ENCODE peak calls at places on chromosomes 16 and 17, in ten cellular contexts. U is neural crest cell; N is epithelial cell of esophagus; J is heart left ventricle; R is CD4-positive, alpha-beta T cell; F is Panc1; E is upper lobe of left lung; W is RWPE2; B is D721Med; C is upper lobe of right lung. I is an unnamed sample.

GRCh38 chr17:1464186-1464585 is 8.2 kb upstream of the CRK start:
- DNase-seq in B (no peak), N (no peak), J (no peak), U (no peak), C (no peak), W (no peak), F (no peak), E (no peak), R (no peak), I (no peak)

GRCh38 chr17:80811181-80812105 is 180.2 kb upstream of the CHMP6 start:
- DNase-seq in B (no peak), C (peak), U (no peak), E (no peak), R (no peak), W (peak), J (peak), N (no peak), F (no peak), I (no peak)

GRCh38 chr16:1494129-1494640 is 1.0 kb downstream of the TELO2 start:
- DNase-seq in F (no peak), C (peak), N (peak), J (peak), U (no peak), E (peak), W (peak), R (no peak), B (no peak), I (peak)

GRCh38 chr16:31529398-31530312 is 2.0 kb downstream of the AHSP start:
- DNase-seq in C (peak), J (no peak), F (no peak), W (no peak), N (no peak), R (no peak), B (no peak), U (no peak), E (no peak), I (no peak)

GRCh38 chr16:76900285-76901263 is 290.4 kb upstream of the MON1B start:
- DNase-seq in B (no peak), R (no peak), F (no peak), C (no peak), N (no peak), E (no peak), J (no peak), U (no peak), W (no peak), I (no peak)

GRCh38 chr17:74454197-74455024 is 12.0 kb upstream of the CD300A start:
- DNase-seq in W (no peak), U (peak), N (peak), E (peak), F (no peak), R (no peak), C (peak), B (no peak), J (no peak), I (no peak)

GRCh38 chr17:9677932-9678331 is 32.6 kb downstream of the USP43 start:
- DNase-seq in E (no peak), R (no peak), U (no peak), J (no peak), C (no peak), B (no peak), F (no peak), N (no peak), W (no peak), I (no peak)

GRCh38 chr16:31484491-31485171 is 1.7 kb downstream of the SLC5A2 start:
- DNase-seq in R (no peak), N (no peak), U (no peak), W (no peak), E (peak), B (no peak), C (peak), J (no peak), F (no peak), I (no peak)

GRCh38 chr16:81701296-81701970 is 77.7 kb upstream of the PLCG2 start:
- DNase-seq in N (no peak), C (no peak), E (no peak), F (no peak), W (no peak), J (peak), B (no peak), U (no peak), R (no peak), I (no peak)

GRCh38 chr16:85259115-85259830 is 147.0 kb upstream of the CIBAR2 start:
- DNase-seq in J (no peak), R (no peak), F (no peak), W (no peak), N (no peak), C (no peak), B (no peak), E (no peak), U (no peak), I (no peak)

GRCh38 chr17:58756246-58757161 is 850 bp downstream of the PPM1E start:
- DNase-seq in E (no peak), J (peak), N (no peak), R (no peak), W (no peak), F (no peak), U (peak), C (no peak), B (no peak), I (no peak)

GRCh38 chr17:45432405-45433113 is at the start of gene ARHGAP27:
- DNase-seq in B (no peak), R (no peak), F (no peak), N (peak), U (no peak), C (peak), E (peak), J (peak), W (peak), I (no peak)

GRCh38 chr17:54900457-54901229 is at the start of gene TOM1L1:
- DNase-seq in J (peak), R (no peak), W (peak), C (peak), U (peak), F (no peak), B (peak), E (peak), N (peak), I (peak)

GRCh38 chr17:74393323-74393942 is 26.1 kb downstream of the GPR142 start:
- DNase-seq in B (no peak), E (no peak), N (no peak), R (no peak), J (no peak), C (no peak), F (no peak), W (no peak), U (no peak), I (no peak)

GRCh38 chr17:62679866-62680377 is 52.5 kb downstream of the MRC2 start:
- DNase-seq in F (no peak), N (no peak), W (peak), E (no peak), B (no peak), R (no peak), C (no peak), J (peak), U (no peak), I (no peak)

GRCh38 chr17:75105269-75106080 is 4.3 kb upstream of the ARMC7 start:
- DNase-seq in U (no peak), J (no peak), F (no peak), R (no peak), E (peak), B (peak), N (peak), W (no peak), C (peak), I (peak)

GRCh38 chr17:74337834-74338500 is 11.9 kb downstream of the KIF19 start:
- DNase-seq in U (no peak), E (no peak), C (no peak), R (no peak), N (no peak), J (no peak), F (no peak), B (peak), W (no peak), I (no peak)

GRCh38 chr16:4696172-4696904 is 3.0 kb downstream of the NUDT16L1 start:
- DNase-seq in J (peak), W (no peak), C (peak), B (no peak), F (no peak), N (no peak), R (no peak), E (no peak), U (no peak), I (no peak)

GRCh38 chr16:56262148-56262878 is 71.0 kb downstream of the GNAO1 start:
- DNase-seq in R (peak), W (no peak), J (no peak), N (peak), F (no peak), B (no peak), E (no peak), C (no peak), U (no peak), I (no peak)

GRCh38 chr17:14910916-14911315 is 354.2 kb downstream of the PMP22 start:
- DNase-seq in N (peak), E (no peak), U (no peak), J (no peak), W (no peak), B (no peak), R (no peak), F (no peak), C (no peak), I (no peak)

GRCh38 chr17:30816165-30816564 is 8.3 kb downstream of the CRLF3 start:
- DNase-seq in J (no peak), W (no peak), N (no peak), R (no peak), B (no peak), F (no peak), E (no peak), C (no peak), U (no peak), I (no peak)

GRCh38 chr17:40312893-40313659 is 4.1 kb downstream of the RARA start:
- DNase-seq in U (no peak), W (no peak), R (no peak), B (no peak), J (no peak), F (no peak), E (no peak), C (no peak), N (no peak), I (no peak)

GRCh38 chr16:78684655-78685400 is 585.4 kb downstream of the WWOX start:
- DNase-seq in E (no peak), F (no peak), W (no peak), C (no peak), R (no peak), J (no peak), U (no peak), B (no peak), N (peak), I (no peak)

GRCh38 chr17:2054262-2054739 is 602 bp upstream of the HIC1 start:
- DNase-seq in R (peak), E (no peak), N (peak), W (peak), B (no peak), U (no peak), C (no peak), J (peak), F (no peak), I (peak)

GRCh38 chr16:10964891-10965326 is 20.5 kb downstream of the CLEC16A start:
- DNase-seq in N (no peak), R (peak), W (no peak), C (no peak), F (no peak), J (no peak), U (no peak), E (no peak), B (no peak), I (no peak)

GRCh38 chr17:53426505-53426904 is 396.2 kb upstream of the KIF2B start:
- DNase-seq in N (no peak), B (no peak), E (no peak), U (no peak), J (no peak), C (no peak), R (no peak), W (no peak), F (no peak), I (no peak)

GRCh38 chr16:21971856-21972255 is 18.7 kb downstream of the UQCRC2 start:
- DNase-seq in W (no peak), R (no peak), C (no peak), N (no peak), J (no peak), F (no peak), E (no peak), B (no peak), U (no peak), I (no peak)

GRCh38 chr16:3158014-3158497 is 23.2 kb downstream of the ZNF213 start:
- DNase-seq in W (no peak), J (no peak), F (no peak), U (peak), E (no peak), C (no peak), R (no peak), N (no peak), B (no peak), I (no peak)

GRCh38 chr17:1560582-1561170 is 1.9 kb downstream of the PITPNA start:
- DNase-seq in C (no peak), N (no peak), E (no peak), U (no peak), R (no peak), F (no peak), W (no peak), J (peak), B (no peak), I (no peak)

GRCh38 chr16:75750516-75750915 is 24.2 kb upstream of the CPHXL start:
- DNase-seq in N (no peak), W (no peak), C (no peak), R (no peak), E (no peak), J (no peak), F (no peak), B (no peak), U (no peak), I (no peak)

GRCh38 chr16:23788653-23789052 is 33.8 kb downstream of the CHP2 start:
- DNase-seq in R (no peak), N (no peak), B (no peak), F (no peak), J (no peak), W (no peak), U (no peak), E (no peak), C (no peak), I (no peak)

GRCh38 chr16:28597692-28598261 is 927 bp upstream of the SULT1A2 start:
- DNase-seq in J (no peak), W (no peak), F (no peak), C (peak), E (peak), N (no peak), U (no peak), R (no peak), B (no peak), I (peak)
- TF ChIP-seq CTCF in J (no peak), W (no peak), F (no peak), C (peak), E (peak), N (no peak), U (peak), R (no peak), B (no peak), I (no peak)

GRCh38 chr17:49898547-49899490 is 51.0 kb upstream of the TAC4 start:
- DNase-seq in W (no peak), C (no peak), F (no peak), B (no peak), N (no peak), J (no peak), R (no peak), U (no peak), E (no peak), I (peak)
- TF ChIP-seq CTCF in W (peak), C (no peak), F (no peak), B (peak), N (peak), J (no peak), R (no peak), U (no peak), E (no peak), I (peak)

GRCh38 chr16:66097746-66098145 is 268.7 kb upstream of the CDH5 start:
- DNase-seq in N (no peak), W (no peak), E (no peak), C (no peak), B (no peak), J (no peak), F (no peak), U (no peak), R (no peak), I (no peak)

GRCh38 chr16:66099261-66099660 is 267.2 kb upstream of the CDH5 start:
- DNase-seq in C (no peak), J (no peak), E (no peak), W (no peak), R (no peak), U (no peak), F (no peak), B (peak), N (no peak), I (no peak)

GRCh38 chr16:66093217-66093616 is 273.3 kb upstream of the CDH5 start:
- DNase-seq in W (no peak), C (no peak), J (no peak), N (no peak), F (no peak), E (no peak), B (no peak), U (no peak), R (no peak), I (no peak)

GRCh38 chr16:66091462-66091861 is 275.0 kb upstream of the CDH5 start:
- DNase-seq in N (no peak), F (no peak), E (no peak), R (no peak), W (no peak), J (no peak), B (no peak), C (no peak), U (no peak), I (no peak)

DNA sequence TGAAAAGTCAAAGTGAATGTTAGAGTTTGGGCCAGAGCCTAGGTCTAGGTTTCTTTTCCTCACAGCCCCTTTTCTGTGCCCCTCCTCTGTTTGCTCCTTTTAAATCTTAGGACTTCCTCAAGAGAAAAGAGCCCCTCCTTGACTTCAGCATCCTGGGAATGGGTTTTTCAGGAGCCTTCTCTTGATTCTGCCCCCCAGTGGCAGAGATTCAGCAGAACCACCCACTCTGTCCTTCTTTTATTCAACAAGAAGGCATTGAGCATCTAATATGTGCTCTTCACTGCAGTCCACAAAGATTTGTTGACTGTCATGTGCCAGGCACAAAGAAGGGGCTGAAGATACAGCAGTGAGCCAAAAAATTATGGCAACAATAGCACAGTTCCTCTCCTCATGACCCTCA is 270.8 kb upstream of the CDH5 start:
- DNase-seq in E (no peak), B (no peak), N (no peak), J (no peak), W (no peak), C (no peak), U (no peak), F (no peak), R (no peak), I (no peak)
- TF ChIP-seq CTCF in E (no peak), B (no peak), N (peak), J (no peak), W (no peak), C (no peak), U (no peak), F (peak), R (no peak), I (peak)

DNA sequence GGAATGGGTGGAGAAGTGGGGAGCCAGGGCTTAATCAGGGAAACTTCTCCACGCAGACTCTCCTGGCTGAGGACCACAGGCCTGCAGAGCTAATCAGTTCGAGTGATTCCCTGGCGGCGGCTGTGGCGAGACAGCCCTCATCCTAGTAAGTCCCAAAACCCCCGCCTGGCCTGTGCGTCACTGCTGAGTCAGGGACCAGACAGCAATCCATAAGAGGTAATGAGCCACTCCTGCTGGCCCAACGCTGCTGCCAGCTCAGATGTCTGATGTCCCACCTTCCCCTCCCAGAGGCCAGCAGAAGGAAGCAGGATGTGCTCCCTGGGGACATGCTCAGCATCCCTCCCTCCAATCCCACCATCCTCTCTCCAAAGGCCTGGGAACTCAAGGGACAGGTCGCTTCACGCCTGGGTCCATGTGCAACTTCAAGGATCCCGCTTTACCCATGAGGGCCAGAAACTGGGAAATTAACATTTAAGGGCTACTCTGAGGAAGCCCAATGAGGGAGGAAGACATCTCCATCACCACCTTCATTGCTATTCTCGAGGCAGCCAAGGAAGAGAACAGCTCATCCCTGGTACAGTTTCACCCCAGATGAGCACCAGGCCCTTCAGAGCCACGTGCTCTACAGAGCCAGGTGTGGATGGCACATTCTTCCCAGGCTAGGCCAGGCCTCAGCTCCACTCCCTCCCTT is 7.9 kb downstream of the ACLY start:
- DNase-seq in F (no peak), J (no peak), W (peak), E (no peak), B (no peak), U (no peak), N (peak), C (no peak), R (no peak), I (peak)
- TF ChIP-seq CTCF in F (no peak), J (no peak), W (no peak), E (no peak), B (no peak), U (no peak), N (no peak), C (no peak), R (no peak), I (peak)

DNA sequence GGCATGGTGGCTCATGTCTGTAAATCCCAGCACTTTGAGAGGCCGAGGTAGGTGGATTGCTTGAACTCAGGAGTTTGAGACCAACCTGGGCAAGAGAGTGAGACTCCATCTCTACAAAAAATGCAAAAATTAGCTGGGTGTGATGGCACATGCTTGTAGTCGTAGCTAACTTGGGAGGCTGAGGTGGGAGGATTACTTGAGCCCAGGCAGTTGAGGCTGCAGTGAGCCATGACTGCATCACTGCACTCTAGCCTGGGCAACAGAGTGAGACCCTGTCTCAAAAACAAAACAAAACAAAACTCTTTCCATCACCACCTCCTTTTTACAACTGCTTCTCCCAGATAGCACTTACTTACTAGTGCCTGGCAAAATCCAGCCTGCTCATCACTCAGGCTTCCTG is 214.0 kb downstream of the ZFHX3 start:
- DNase-seq in W (no peak), E (no peak), N (no peak), B (no peak), C (no peak), R (no peak), J (no peak), U (no peak), F (no peak), I (no peak)
- TF ChIP-seq CTCF in W (no peak), E (no peak), N (no peak), B (no peak), C (no peak), R (no peak), J (no peak), U (no peak), F (no peak), I (no peak)

GRCh38 chr16:58582133-58582532 is 47.5 kb downstream of the CNOT1 start:
- DNase-seq in U (no peak), J (no peak), F (no peak), E (no peak), C (no peak), B (no peak), R (no peak), W (no peak), N (no peak), I (no peak)

GRCh38 chr16:58582971-58583765 is 46.5 kb downstream of the CNOT1 start:
- DNase-seq in N (no peak), W (no peak), B (no peak), E (no peak), J (no peak), R (no peak), C (no peak), U (no peak), F (no peak), I (no peak)

GRCh38 chr16:58586340-58587030 is 43.1 kb downstream of the CNOT1 start:
- DNase-seq in B (no peak), U (no peak), E (no peak), W (no peak), N (no peak), F (no peak), J (no peak), R (no peak), C (no peak), I (no peak)

GRCh38 chr16:58588406-58588805 is 41.2 kb downstream of the CNOT1 start:
- DNase-seq in U (no peak), F (no peak), E (no peak), W (no peak), N (no peak), C (no peak), B (no peak), J (no peak), R (no peak), I (no peak)

DNA sequence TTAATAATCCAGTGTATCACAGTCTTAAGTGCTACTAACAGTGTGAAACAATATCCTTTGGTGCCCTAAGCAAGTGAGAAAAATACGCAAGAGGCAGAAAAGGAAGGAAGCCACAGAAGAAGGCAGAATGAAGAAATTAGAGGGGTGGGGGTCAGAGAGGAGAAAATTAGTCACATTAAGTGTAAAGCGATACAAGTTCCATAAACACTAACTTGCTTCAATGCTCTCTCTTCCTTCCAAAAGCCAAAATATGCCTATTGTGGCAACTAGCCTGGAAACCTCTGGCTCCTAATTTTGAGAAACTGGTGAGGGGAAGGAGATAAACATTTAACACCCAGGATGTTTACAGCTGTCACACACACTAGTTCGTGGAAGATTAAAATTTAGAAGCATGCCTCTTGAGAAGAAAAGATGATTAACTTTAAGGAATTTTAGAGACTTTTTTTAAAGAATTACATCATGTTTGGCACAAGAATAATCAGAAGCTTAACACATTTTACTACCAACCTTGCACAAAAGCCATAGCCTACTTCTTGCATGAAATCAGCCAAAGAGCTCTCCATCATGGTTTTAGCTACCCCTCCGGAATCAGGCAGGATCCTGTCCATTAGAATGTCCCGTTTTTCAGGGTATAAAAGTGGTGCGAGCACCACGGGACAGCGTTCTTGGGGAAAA is 44.7 kb downstream of the CNOT1 start:
- DNase-seq in F (no peak), U (no peak), N (no peak), J (no peak), B (no peak), W (no peak), R (no peak), E (no peak), C (no peak), I (no peak)
- TF ChIP-seq CTCF in F (no peak), U (no peak), N (no peak), J (no peak), B (no peak), W (no peak), R (no peak), E (no peak), C (no peak), I (no peak)